ENCODE peak calls at places on chromosomes 2 and 18, in seven cellular contexts. X is lower leg skin, E is breast epithelium, S is heart left ventricle, N is stomach, A is sigmoid colon, Z is ovary. P is an unnamed sample.

GRCh38 chr2:241893265-241893664 is 23.7 kb downstream of the RTP5 start:
- DNase-seq in X (no peak), A (no peak), S (no peak), N (no peak), E (no peak), Z (peak; percentile 16), P (no peak)

GRCh38 chr2:225995788-225996476 is 596.4 kb downstream of the NYAP2 start:
- DNase-seq in E (no peak), Z (no peak), A (no peak), N (no peak), X (no peak), S (peak; percentile 32), P (no peak)

GRCh38 chr2:47221039-47221438 is 65.9 kb upstream of the STPG4 start:
- DNase-seq in E (no peak), A (no peak), S (no peak), Z (no peak), N (no peak), X (no peak), P (no peak)

GRCh38 chr2:145777297-145777696 is 1257.4 kb upstream of the ZEB2 start:
- DNase-seq in Z (no peak), A (no peak), N (no peak), S (no peak), E (no peak), X (no peak), P (no peak)

GRCh38 chr2:186693446-186693842 is 416 bp upstream of the FAM171B start:
- DNase-seq in E (no peak), A (no peak), Z (no peak), X (no peak), N (no peak), S (no peak), P (no peak)

GRCh38 chr2:85746313-85747004 is 7.3 kb upstream of the ATOH8 start:
- DNase-seq in Z (no peak), E (no peak), A (no peak), S (no peak), X (no peak), N (no peak), P (no peak)

GRCh38 chr2:213199871-213200270 is 48.5 kb upstream of the IKZF2 start:
- DNase-seq in N (no peak), E (no peak), S (no peak), X (no peak), A (no peak), Z (no peak), P (no peak)

GRCh38 chr2:30239308-30240161 is 8.2 kb downstream of the LBH start:
- DNase-seq in X (peak; percentile 81), E (no peak), A (peak; percentile 91), N (peak; percentile 69), Z (peak; percentile 83), S (peak; percentile 77), P (peak; percentile 23)

GRCh38 chr2:241636983-241637232 is at the start of gene THAP4:
- DNase-seq in N (peak; percentile 74), Z (no peak), S (peak; percentile 69), E (no peak), A (peak; percentile 72), X (no peak), P (peak; percentile 54)

GRCh38 chr18:26516964-26517363 is 31.4 kb downstream of the KCTD1 start:
- DNase-seq in E (no peak), N (no peak), A (no peak), X (no peak), Z (no peak), S (no peak), P (no peak)

GRCh38 chr2:219171231-219171651 is 1.4 kb upstream of the SLC23A3 start:
- DNase-seq in E (no peak), N (no peak), S (peak; percentile 27), X (peak; percentile 85), Z (peak; percentile 76), A (peak; percentile 90), P (peak; percentile 42)

GRCh38 chr2:98923244-98923940 is 12.6 kb downstream of the CRACDL start:
- DNase-seq in S (no peak), N (no peak), Z (no peak), X (no peak), A (no peak), E (no peak), P (no peak)

GRCh38 chr2:240561325-240561971 is 1.3 kb downstream of the DUSP28 start:
- DNase-seq in A (peak; percentile 61), N (no peak), Z (no peak), S (no peak), X (peak; percentile 21), E (peak; percentile 49), P (peak; percentile 54)

GRCh38 chr2:127087780-127088495 is 19.0 kb downstream of the BIN1 start:
- DNase-seq in S (no peak), N (no peak), A (no peak), Z (no peak), E (no peak), X (no peak), P (no peak)

GRCh38 chr2:99507964-99508818 is 18.4 kb upstream of the REV1 start:
- DNase-seq in Z (no peak), A (no peak), X (no peak), N (no peak), S (no peak), E (no peak), P (no peak)

GRCh38 chr2:96287273-96287856 is 18.0 kb downstream of the SNRNP200 start:
- DNase-seq in X (no peak), N (no peak), Z (no peak), S (no peak), E (no peak), A (peak; percentile 36), P (no peak)
- TF ChIP-seq POLR2A in X (no peak), N (no peak), Z (no peak), S (no peak), E (no peak), A (no peak), P (no peak)

GRCh38 chr2:160209457-160209856 is 9.4 kb upstream of the ITGB6 start:
- DNase-seq in S (no peak), Z (no peak), E (no peak), A (no peak), N (no peak), X (no peak), P (no peak)

GRCh38 chr2:160208662-160209229 is 8.7 kb upstream of the ITGB6 start:
- DNase-seq in S (no peak), Z (no peak), A (no peak), X (no peak), E (no peak), N (no peak), P (no peak)

GRCh38 chr2:160207271-160207670 is 7.2 kb upstream of the ITGB6 start:
- DNase-seq in E (no peak), A (no peak), Z (no peak), N (no peak), X (no peak), S (no peak), P (no peak)

GRCh38 chr2:160206436-160206835 is 6.4 kb upstream of the ITGB6 start:
- DNase-seq in A (no peak), X (no peak), N (no peak), S (no peak), Z (no peak), E (no peak), P (no peak)

DNA sequence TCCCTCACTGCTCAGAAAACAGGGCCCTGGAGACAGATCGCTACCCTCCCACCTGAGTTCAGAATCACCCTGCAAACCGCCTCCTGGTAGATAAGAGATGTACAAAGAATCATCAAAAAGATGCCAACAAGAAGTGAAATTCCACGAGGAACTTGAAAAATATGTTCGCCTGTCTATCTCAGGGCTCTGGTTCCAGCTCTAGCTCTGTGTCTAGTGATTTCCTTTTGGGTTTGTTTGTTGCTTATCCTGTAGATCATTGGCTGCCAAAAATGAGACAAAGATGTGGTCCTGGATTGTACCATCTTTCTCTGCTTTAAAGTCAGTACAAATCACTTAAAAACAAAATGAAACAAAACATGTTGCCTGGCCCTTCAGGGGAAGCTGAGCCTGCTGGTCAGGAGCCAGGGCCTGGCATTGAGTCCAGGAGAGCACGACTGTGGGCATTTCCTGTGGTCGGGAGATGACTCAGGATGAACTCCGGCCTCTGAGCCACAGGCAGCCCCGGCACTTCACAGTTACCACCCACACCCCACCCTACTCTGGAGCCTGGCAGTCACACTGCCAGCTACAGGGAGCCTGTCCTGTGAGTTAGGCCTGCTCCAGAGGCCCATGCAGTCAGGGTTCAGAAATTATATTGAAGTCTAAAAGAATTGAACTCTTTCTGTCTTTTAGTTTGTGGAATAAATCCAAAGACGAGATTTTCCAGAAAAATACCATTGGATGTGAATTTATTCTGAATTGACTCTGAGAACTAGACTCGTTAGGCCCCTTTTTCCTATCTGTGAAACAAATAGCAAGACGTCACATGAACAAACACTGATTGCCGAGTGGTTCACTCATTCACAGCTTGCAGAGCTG is 8.0 kb upstream of the ITGB6 start:
- DNase-seq in A (peak; percentile 85), E (peak; percentile 82), N (peak; percentile 82), Z (peak; percentile 49), S (peak; percentile 46), X (peak; percentile 59), P (peak; percentile 47)
- TF ChIP-seq POLR2A in A (no peak), E (no peak), N (no peak), Z (no peak), S (no peak), X (no peak), P (no peak)

GRCh38 chr2:232633413-232634318 is at the start of gene EFHD1:
- DNase-seq in E (peak; percentile 89), N (peak; percentile 75), Z (peak; percentile 87), X (peak; percentile 75), S (peak; percentile 88), A (peak; percentile 91), P (peak; percentile 75)
- TF ChIP-seq POLR2A in E (peak; percentile 43), N (no peak), Z (peak; percentile 58), X (peak; percentile 8), S (peak; percentile 83), A (no peak), P (peak; percentile 51)

GRCh38 chr2:74507926-74508520 is 528 bp upstream of the PCGF1 start:
- DNase-seq in Z (peak; percentile 51), A (no peak), X (no peak), S (no peak), N (no peak), E (no peak), P (no peak)

GRCh38 chr2:74505448-74506246 is 1.8 kb downstream of the PCGF1 start:
- DNase-seq in E (no peak), S (no peak), X (no peak), Z (no peak), A (no peak), N (no peak), P (no peak)

GRCh38 chr2:74510272-74510671 is 2.8 kb upstream of the PCGF1 start:
- DNase-seq in Z (no peak), E (no peak), N (no peak), A (no peak), S (no peak), X (no peak), P (no peak)

GRCh38 chr2:74504591-74504990 is 2.9 kb downstream of the PCGF1 start:
- DNase-seq in A (no peak), Z (no peak), X (no peak), N (no peak), E (no peak), S (no peak), P (no peak)

DNA sequence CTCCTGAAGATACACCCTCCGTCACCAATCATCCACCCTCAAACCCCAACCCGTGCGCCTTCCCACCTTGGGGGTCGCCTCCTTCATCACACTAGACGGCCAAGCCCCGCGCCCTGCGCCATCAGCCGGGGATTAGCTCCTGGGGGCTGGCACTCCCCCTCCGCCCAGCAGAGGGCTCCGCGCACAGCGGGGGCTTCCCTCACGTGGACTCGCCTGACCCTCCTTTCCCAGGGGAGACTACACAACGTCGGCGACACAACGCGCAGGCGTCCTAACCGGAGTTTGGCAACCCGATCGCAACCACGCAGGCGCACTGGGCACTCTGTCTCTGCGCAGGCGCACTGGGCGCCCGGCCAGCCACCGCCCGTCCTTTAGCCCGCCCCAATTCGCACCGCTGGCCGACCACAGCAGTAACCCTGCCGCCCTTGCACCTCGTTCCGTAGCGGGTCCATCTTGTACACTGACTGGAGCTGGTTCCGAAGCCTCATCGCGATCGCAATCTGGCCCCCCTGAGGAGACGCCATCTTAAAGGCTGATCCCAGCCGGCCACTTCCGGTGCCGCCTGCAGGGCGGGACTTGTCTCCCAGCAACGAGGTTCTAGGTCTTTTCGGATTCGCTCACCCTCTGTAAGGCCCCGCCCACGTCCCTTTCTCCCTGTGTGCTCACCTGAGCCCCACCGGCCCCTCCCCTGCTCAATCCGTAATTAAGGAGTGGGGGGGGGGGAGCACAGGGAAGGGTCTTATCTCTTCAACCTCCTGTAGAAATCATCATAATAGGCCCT is at the start of gene PCGF1:
- DNase-seq in N (peak; percentile 100), A (peak; percentile 99), S (peak; percentile 99), X (peak; percentile 99), Z (peak; percentile 100), E (peak; percentile 98), P (peak; percentile 99)
- TF ChIP-seq POLR2A in N (no peak), A (no peak), S (peak; percentile 55), X (no peak), Z (peak; percentile 22), E (peak; percentile 13), P (peak; percentile 39)